ENCODE peak calls at places on chromosome 5, in ten cellular contexts. S is G401; Y is AG04449; I is esophagus squamous epithelium; V is Right ventricle myocardium superior; X is right lobe of liver; J is body of pancreas; M is stimulated activated CD4-positive, alpha-beta T cell treated with anti-CD3 and anti-CD28 coated beads, Interleukin-12 subunit alpha, Interleukin-12 subunit beta, amount 100 ng/mL, for 4 hours; O is activated gamma-delta T cell treated with Interleukin-2 at 50 U/mL for 16 hours; C is NCI-H146. B is an unnamed sample.

GRCh38 chr5:160174780-160175437 is 54.4 kb upstream of the FABP6 start:
- DNase-seq in S (no peak), Y (no peak), I (no peak), V (no peak), X (no peak), J (no peak), M (no peak), O (no peak), C (no peak), B (no peak)

GRCh38 chr5:110665184-110665726 is 61.2 kb downstream of the TMEM232 start:
- DNase-seq in S (no peak), Y (no peak), I (no peak), V (no peak), X (no peak), J (no peak), M (no peak), O (no peak), C (no peak), B (no peak)

GRCh38 chr5:142794527-142794926 is 24.4 kb downstream of the ARHGAP26 start:
- DNase-seq in S (no peak), Y (no peak), I (no peak), V (no peak), X (no peak), J (no peak), M (no peak), O (no peak), C (no peak), B (no peak)

GRCh38 chr5:94693043-94693822 is 74.8 kb downstream of the SLF1 start:
- DNase-seq in S (peak), Y (peak), I (no peak), V (no peak), X (no peak), J (no peak), M (no peak), O (no peak), C (peak), B (peak)

GRCh38 chr5:119451561-119451960 is 736 bp upstream of the HSD17B4 start:
- DNase-seq in S (no peak), Y (no peak), I (no peak), V (no peak), X (no peak), J (no peak), M (no peak), O (no peak), C (no peak), B (no peak)

GRCh38 chr5:28807230-28807629 is 1768.8 kb upstream of the CDH9 start:
- DNase-seq in S (no peak), Y (no peak), I (no peak), V (no peak), X (no peak), J (no peak), M (no peak), O (no peak), C (no peak), B (no peak)

GRCh38 chr5:30380228-30380627 is 813.3 kb upstream of the CDH6 start:
- DNase-seq in S (no peak), Y (no peak), I (no peak), V (no peak), X (no peak), J (no peak), M (no peak), O (no peak), C (no peak), B (no peak)

GRCh38 chr5:142327111-142327842 is 2.5 kb upstream of the SPRY4 start:
- DNase-seq in S (peak), Y (peak), I (no peak), V (no peak), X (no peak), J (no peak), M (no peak), O (no peak), C (no peak), B (peak)

GRCh38 chr5:1765141-1765879 is 34.3 kb downstream of the MRPL36 start:
- DNase-seq in S (no peak), Y (peak), I (no peak), V (peak), X (peak), J (no peak), M (no peak), O (no peak), C (no peak), B (no peak)